ENCODE peak calls at places on chromosomes 2 and 18, in six cellular contexts. M is HCT116, C is IMR-90, H is K562, I is HepG2, Q is GM12878. X is an unnamed sample.

GRCh38 chr18:6022840-6023239 is 127.5 kb upstream of the TMEM200C start:
- DNase-seq in M (no peak), C (peak; percentile 61), H (no peak), I (no peak), Q (no peak), X (no peak)

GRCh38 chr2:236168110-236169067 is at the start of gene GBX2:
- DNase-seq in M (peak; percentile 80), C (peak; percentile 17), H (peak; percentile 77), I (no peak), Q (no peak), X (peak; percentile 94)

GRCh38 chr2:29613792-29614266 is 307.6 kb downstream of the ALK start:
- DNase-seq in M (no peak), C (no peak), H (no peak), I (no peak), Q (no peak), X (no peak)

GRCh38 chr18:37393945-37394609 is 171.5 kb downstream of the CELF4 start:
- DNase-seq in M (no peak), C (peak; percentile 76), H (peak; percentile 65), I (no peak), Q (no peak), X (peak; percentile 10)

GRCh38 chr2:233451950-233452349 is 97.7 kb downstream of the DGKD start:
- DNase-seq in M (no peak), C (no peak), H (peak; percentile 59), I (no peak), Q (no peak), X (no peak)

GRCh38 chr2:163132850-163133249 is 294.3 kb upstream of the KCNH7 start:
- DNase-seq in M (peak; percentile 4), C (peak; percentile 2), H (no peak), I (peak; percentile 5), Q (no peak), X (peak; percentile 1)

GRCh38 chr18:3493501-3494244 is 43.7 kb downstream of the TGIF1 start:
- DNase-seq in M (no peak), C (no peak), H (peak; percentile 18), I (no peak), Q (no peak), X (no peak)

GRCh38 chr18:26521617-26522016 is 26.7 kb downstream of the KCTD1 start:
- DNase-seq in M (no peak), C (no peak), H (no peak), I (no peak), Q (no peak), X (no peak)

GRCh38 chr2:37585295-37585908 is 86.0 kb downstream of the CDC42EP3 start:
- DNase-seq in M (no peak), C (peak; percentile 80), H (no peak), I (no peak), Q (no peak), X (no peak)

GRCh38 chr18:31428211-31428610 is 19.3 kb upstream of the DSG3 start:
- DNase-seq in M (no peak), C (no peak), H (no peak), I (no peak), Q (no peak), X (no peak)

GRCh38 chr18:31426021-31426420 is 21.5 kb upstream of the DSG3 start:
- DNase-seq in M (no peak), C (no peak), H (no peak), I (no peak), Q (no peak), X (no peak)

GRCh38 chr18:31420524-31420923 is 27.0 kb upstream of the DSG3 start:
- DNase-seq in M (no peak), C (no peak), H (no peak), I (no peak), Q (no peak), X (no peak)

GRCh38 chr18:31427010-31427409 is 20.5 kb upstream of the DSG3 start:
- DNase-seq in M (no peak), C (no peak), H (no peak), I (no peak), Q (no peak), X (no peak)

GRCh38 chr18:31424383-31424988 is 23.1 kb upstream of the DSG3 start:
- DNase-seq in M (peak; percentile 64), C (peak; percentile 20), H (peak; percentile 69), I (peak; percentile 10), Q (no peak), X (peak; percentile 42)
- TF ChIP-seq CEBPB in M (no peak), C (no peak), H (no peak), I (no peak), Q (no peak), X (no peak)

DNA sequence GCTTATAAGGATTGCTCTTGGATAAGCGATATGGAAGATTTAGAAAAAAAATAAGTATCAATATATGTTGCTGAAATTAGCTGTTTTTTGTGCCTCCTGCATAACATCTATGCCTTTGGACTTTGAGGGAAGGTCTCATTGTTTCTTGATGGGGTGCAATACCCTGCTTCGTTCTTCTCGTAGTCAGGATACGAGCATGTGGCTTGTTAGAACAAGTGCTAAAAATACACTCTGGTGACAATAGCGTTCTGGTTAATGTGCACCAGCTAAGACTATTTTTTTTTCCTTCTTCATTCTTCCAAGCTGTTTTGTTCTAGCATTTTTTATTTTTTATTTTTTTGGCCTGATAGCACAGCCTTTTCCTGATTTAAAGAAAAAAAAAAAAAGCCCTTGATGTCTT is 97.5 kb downstream of the ZNF407 start:
- DNase-seq in M (no peak), C (no peak), H (no peak), I (no peak), Q (no peak), X (no peak)
- TF ChIP-seq CEBPB in M (no peak), C (no peak), H (no peak), I (no peak), Q (no peak), X (no peak)

GRCh38 chr2:58235988-58236387 is 5.1 kb downstream of the FANCL start:
- DNase-seq in M (no peak), C (no peak), H (no peak), I (no peak), Q (no peak), X (no peak)

GRCh38 chr2:58239243-58239642 is 1.9 kb downstream of the FANCL start:
- DNase-seq in M (no peak), C (no peak), H (no peak), I (no peak), Q (no peak), X (no peak)

GRCh38 chr2:58237741-58238140 is 3.4 kb downstream of the FANCL start:
- DNase-seq in M (no peak), C (no peak), H (peak; percentile 77), I (no peak), Q (no peak), X (peak; percentile 12)

GRCh38 chr2:58240938-58241755 is at the start of gene FANCL:
- DNase-seq in M (peak; percentile 83), C (peak; percentile 80), H (peak; percentile 95), I (peak; percentile 94), Q (peak; percentile 69), X (peak; percentile 92)

GRCh38 chr2:58240595-58240937 is 559 bp downstream of the FANCL start:
- DNase-seq in M (peak; percentile 21), C (no peak), H (no peak), I (peak; percentile 34), Q (no peak), X (no peak)
- TF ChIP-seq CEBPB in M (no peak), C (no peak), H (no peak), I (no peak), Q (no peak), X (no peak)

GRCh38 chr18:63181706-63182105 is 137.9 kb downstream of the BCL2 start:
- DNase-seq in M (no peak), C (no peak), H (no peak), I (no peak), Q (no peak), X (no peak)
- TF ChIP-seq CEBPB in M (no peak), C (no peak), H (no peak), I (no peak), Q (no peak), X (no peak)

GRCh38 chr18:57352271-57352701 is at the start of gene ST8SIA3:
- DNase-seq in M (no peak), C (no peak), H (no peak), I (no peak), Q (no peak), X (no peak)
- TF ChIP-seq CEBPB in M (no peak), C (no peak), H (no peak), I (no peak), Q (no peak), X (no peak)